ENCODE peak calls at places on chromosomes 11 and 22, in ten cellular contexts. E is amygdala; A is WTC11; Y is central memory CD4-positive, alpha-beta T cell; P is ELR; X is AG09319; Z is activated naive CD4-positive, alpha-beta T cell treated with Interleukin-2 at 50 U/mL for 16 hours; U is activated CD8-positive, alpha-beta memory T cell treated with anti-CD3 and anti-CD28 coated beads for 48 hours; Q is hepatocyte; J is anterior cingulate cortex. H is an unnamed sample.

GRCh38 chr11:65446446-65447277 is 24.1 kb downstream of the NEAT1 start:
- DNase-seq in E (no peak), A (no peak), Y (no peak), P (peak), X (no peak), Z (no peak), U (no peak), Q (no peak), J (no peak), H (no peak)

GRCh38 chr11:31237819-31238771 is 131.4 kb downstream of the DCDC1 start:
- DNase-seq in E (no peak), A (peak), Y (no peak), P (peak), X (no peak), Z (no peak), U (no peak), Q (peak), J (no peak), H (no peak)

GRCh38 chr11:65498977-65499712 is at the start of gene MALAT1:
- DNase-seq in E (peak), A (peak), Y (peak), P (peak), X (peak), Z (peak), U (peak), Q (peak), J (peak), H (no peak)

GRCh38 chr11:115471367-115471766 is 32.8 kb downstream of the CADM1 start:
- DNase-seq in E (no peak), A (no peak), Y (no peak), P (no peak), X (no peak), Z (no peak), U (no peak), Q (peak), J (no peak), H (no peak)

GRCh38 chr11:20443596-20443995 is 56.1 kb downstream of the PRMT3 start:
- DNase-seq in E (no peak), A (no peak), Y (peak), P (peak), X (no peak), Z (no peak), U (no peak), Q (peak), J (no peak), H (no peak)

GRCh38 chr11:78654866-78655265 is 80.2 kb upstream of the NARS2 start:
- DNase-seq in E (no peak), A (no peak), Y (no peak), P (no peak), X (no peak), Z (no peak), U (no peak), Q (no peak), J (no peak), H (no peak)

GRCh38 chr11:2397005-2397404 is 3.5 kb upstream of the TSSC4 start:
- DNase-seq in E (no peak), A (no peak), Y (no peak), P (no peak), X (no peak), Z (no peak), U (no peak), Q (no peak), J (no peak), H (no peak)

GRCh38 chr22:25078591-25078990 is 121.1 kb upstream of the CRYBB3 start:
- DNase-seq in E (no peak), A (no peak), Y (no peak), P (no peak), X (no peak), Z (no peak), U (no peak), Q (no peak), J (no peak), H (no peak)

GRCh38 chr11:10926801-10927200 is 68.9 kb upstream of the ZBED5 start:
- DNase-seq in E (no peak), A (no peak), Y (no peak), P (peak), X (no peak), Z (no peak), U (no peak), Q (no peak), J (no peak), H (no peak)

GRCh38 chr11:118883368-118884071 is at the start of gene CXCR5:
- DNase-seq in E (no peak), A (no peak), Y (peak), P (peak), X (no peak), Z (peak), U (no peak), Q (no peak), J (no peak), H (no peak)

GRCh38 chr11:61973603-61974162 is 6.2 kb upstream of the FTH1 start:
- DNase-seq in E (no peak), A (no peak), Y (no peak), P (no peak), X (no peak), Z (no peak), U (no peak), Q (no peak), J (no peak), H (no peak)

GRCh38 chr11:8719260-8720190 is 36.9 kb downstream of the RPL27A start:
- DNase-seq in E (no peak), A (no peak), Y (no peak), P (peak), X (peak), Z (no peak), U (no peak), Q (peak), J (no peak), H (peak)

GRCh38 chr22:25282671-25283561 is 63.5 kb downstream of the CRYBB2 start:
- DNase-seq in E (no peak), A (peak), Y (no peak), P (no peak), X (no peak), Z (no peak), U (no peak), Q (peak), J (no peak), H (no peak)

GRCh38 chr11:35305670-35306382 is 113.5 kb downstream of the SLC1A2 start:
- DNase-seq in E (no peak), A (peak), Y (peak), P (peak), X (no peak), Z (peak), U (no peak), Q (peak), J (no peak), H (no peak)

GRCh38 chr11:120660024-120660565 is 148.5 kb downstream of the GRIK4 start:
- DNase-seq in E (no peak), A (peak), Y (no peak), P (peak), X (no peak), Z (peak), U (no peak), Q (peak), J (no peak), H (no peak)

GRCh38 chr22:20652582-20652981 is 121.3 kb upstream of the SERPIND1 start:
- DNase-seq in E (no peak), A (no peak), Y (no peak), P (no peak), X (no peak), Z (no peak), U (no peak), Q (no peak), J (no peak), H (no peak)

GRCh38 chr11:64306876-64307622 is 1.7 kb downstream of the ESRRA start:
- DNase-seq in E (no peak), A (no peak), Y (no peak), P (peak), X (no peak), Z (no peak), U (no peak), Q (peak), J (no peak), H (no peak)

GRCh38 chr22:24391836-24392217 is 35.6 kb upstream of the ADORA2A start:
- DNase-seq in E (no peak), A (no peak), Y (no peak), P (peak), X (peak), Z (no peak), U (no peak), Q (no peak), J (no peak), H (peak)

GRCh38 chr22:41916745-41917358 is 2.0 kb upstream of the SHISA8 start:
- DNase-seq in E (no peak), A (no peak), Y (no peak), P (no peak), X (no peak), Z (no peak), U (no peak), Q (no peak), J (no peak), H (no peak)

H was measured in AG04449.